ENCODE peak calls at places on chromosomes 12 and 14, in four cellular contexts. One of them, this sample, is unnamed.

GRCh38 chr12:43357141-43357540 is 194.9 kb downstream of the ADAMTS20 start:
- DNase-seq in IMR-90: no peak
- DNase-seq in heart left ventricle: no peak
- DNase-seq in Peyer's patch: no peak
- DNase-seq in this sample: no peak

GRCh38 chr14:31122098-31122611 is 85.4 kb downstream of the HECTD1 start:
- DNase-seq in heart left ventricle: no peak
- DNase-seq in IMR-90: peak; percentile 23
- DNase-seq in Peyer's patch: no peak
- DNase-seq in this sample: no peak

GRCh38 chr12:65845751-65846537 is 21.7 kb downstream of the HMGA2 start:
- DNase-seq in heart left ventricle: no peak
- DNase-seq in IMR-90: peak; percentile 36
- DNase-seq in Peyer's patch: no peak
- DNase-seq in this sample: no peak

GRCh38 chr12:121774968-121775474 is 18.5 kb downstream of the RHOF start:
- DNase-seq in Peyer's patch: no peak
- DNase-seq in heart left ventricle: no peak
- DNase-seq in IMR-90: no peak
- DNase-seq in this sample: no peak

GRCh38 chr14:64910847-64911495 is 3.3 kb upstream of the CHURC1 start:
- DNase-seq in Peyer's patch: no peak
- DNase-seq in heart left ventricle: no peak
- DNase-seq in IMR-90: peak; percentile 55
- DNase-seq in this sample: no peak

GRCh38 chr14:104155513-104155912 is 17.1 kb downstream of the KIF26A start:
- DNase-seq in heart left ventricle: peak; percentile 48
- DNase-seq in IMR-90: no peak
- DNase-seq in Peyer's patch: no peak
- DNase-seq in this sample: peak; percentile 31

GRCh38 chr12:7555752-7556151 is 52.2 kb upstream of the CD163 start:
- DNase-seq in heart left ventricle: no peak
- DNase-seq in Peyer's patch: no peak
- DNase-seq in IMR-90: peak; percentile 73
- DNase-seq in this sample: no peak

GRCh38 chr12:116186482-116187157 is 90.9 kb downstream of the MED13L start:
- DNase-seq in IMR-90: no peak
- DNase-seq in Peyer's patch: no peak
- DNase-seq in heart left ventricle: no peak
- DNase-seq in this sample: no peak

GRCh38 chr14:76514599-76514998 is 138.7 kb downstream of the ESRRB start:
- DNase-seq in heart left ventricle: no peak
- DNase-seq in IMR-90: peak; percentile 2
- DNase-seq in Peyer's patch: no peak
- DNase-seq in this sample: no peak

GRCh38 chr12:92068441-92068840 is 77.2 kb downstream of the BTG1 start:
- DNase-seq in heart left ventricle: no peak
- DNase-seq in Peyer's patch: no peak
- DNase-seq in IMR-90: no peak
- DNase-seq in this sample: no peak

GRCh38 chr14:36662258-36662542 is 540 bp downstream of the PAX9 start:
- DNase-seq in Peyer's patch: no peak
- DNase-seq in heart left ventricle: no peak
- DNase-seq in IMR-90: no peak
- DNase-seq in this sample: no peak

GRCh38 chr14:39395555-39396254 is 36.5 kb downstream of the FBXO33 start:
- DNase-seq in heart left ventricle: no peak
- DNase-seq in Peyer's patch: no peak
- DNase-seq in IMR-90: peak; percentile 39
- DNase-seq in this sample: no peak

GRCh38 chr12:93572712-93573551 is 457 bp downstream of the SOCS2 start:
- DNase-seq in Peyer's patch: no peak
- DNase-seq in IMR-90: peak; percentile 23
- DNase-seq in heart left ventricle: peak; percentile 46
- DNase-seq in this sample: no peak
- H3K27me3 ChIP-seq in Peyer's patch: no peaks in the 10 kb centered on the region
- H3K27me3 ChIP-seq in IMR-90: no peaks in the 10 kb centered on the region
- H3K27me3 ChIP-seq in heart left ventricle: no peaks in the 10 kb centered on the region
- H3K27me3 ChIP-seq in this sample: no peaks in the 10 kb centered on the region

GRCh38 chr12:131844140-131844539 is 15.9 kb downstream of the MMP17 start:
- DNase-seq in IMR-90: no peak
- DNase-seq in heart left ventricle: no peak
- DNase-seq in Peyer's patch: no peak
- DNase-seq in this sample: no peak
- TF ChIP-seq POLR2A in IMR-90: no peak
- TF ChIP-seq POLR2A in heart left ventricle: no peak
- TF ChIP-seq POLR2A in Peyer's patch: no peak
- TF ChIP-seq POLR2A in this sample: no peak

DNA sequence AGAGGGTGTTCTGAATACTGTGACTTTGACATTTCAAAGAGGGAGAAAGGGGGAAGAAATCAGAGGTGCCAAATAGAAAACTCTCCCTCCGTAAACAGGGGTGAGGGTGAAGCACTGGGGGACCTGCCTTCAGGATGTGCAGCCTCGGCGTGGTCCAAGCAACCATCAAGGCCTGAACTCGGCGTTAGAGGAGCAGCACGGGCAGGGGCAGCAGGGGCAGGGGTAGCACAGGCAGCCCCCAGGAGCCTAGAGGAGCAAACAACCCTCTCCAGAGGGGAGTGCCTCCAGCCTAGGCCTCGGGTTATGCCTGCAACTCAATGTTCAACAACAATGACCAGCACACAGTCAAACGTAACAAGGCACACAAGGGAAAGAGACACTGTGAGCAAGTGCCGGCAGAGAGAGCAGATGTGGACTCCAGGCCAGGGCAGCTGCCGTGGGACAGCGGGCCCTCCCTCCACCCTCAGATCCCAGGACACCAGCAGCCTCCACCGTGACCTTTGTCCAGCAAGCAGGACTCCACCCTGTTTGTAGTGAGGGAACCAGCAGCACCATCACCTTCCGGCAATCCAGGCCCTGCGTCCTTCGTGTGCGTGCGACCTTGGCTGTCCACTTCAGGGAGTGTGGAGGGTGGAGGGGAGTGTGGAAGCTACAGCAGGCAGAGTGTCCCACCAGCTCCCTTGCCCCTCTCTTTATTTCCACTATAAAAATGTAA is 18.0 kb downstream of the GALNT9 start:
- DNase-seq in Peyer's patch: no peak
- DNase-seq in heart left ventricle: no peak
- DNase-seq in IMR-90: no peak
- DNase-seq in this sample: no peak
- H3K27me3 ChIP-seq in Peyer's patch: no peaks in the 10 kb centered on the region
- H3K27me3 ChIP-seq in heart left ventricle: no peaks in the 10 kb centered on the region
- H3K27me3 ChIP-seq in IMR-90: no peaks in the 10 kb centered on the region
- H3K27me3 ChIP-seq in this sample: no peaks in the 10 kb centered on the region

GRCh38 chr12:54392485-54393349 is 8.2 kb upstream of the ZNF385A start:
- DNase-seq in IMR-90: no peak
- DNase-seq in heart left ventricle: no peak
- DNase-seq in Peyer's patch: no peak
- DNase-seq in this sample: no peak
- TF ChIP-seq POLR2A in IMR-90: no peak
- TF ChIP-seq POLR2A in heart left ventricle: no peak
- TF ChIP-seq POLR2A in Peyer's patch: no peak
- TF ChIP-seq POLR2A in this sample: no peak

GRCh38 chr12:54424232-54424631 is 5.2 kb upstream of the ITGA5 start:
- DNase-seq in heart left ventricle: no peak
- DNase-seq in Peyer's patch: no peak
- DNase-seq in IMR-90: no peak
- DNase-seq in this sample: no peak

GRCh38 chr12:54421175-54421872 is 2.3 kb upstream of the ITGA5 start:
- DNase-seq in IMR-90: peak; percentile 36
- DNase-seq in Peyer's patch: no peak
- DNase-seq in heart left ventricle: peak; percentile 81
- DNase-seq in this sample: peak; percentile 95

GRCh38 chr12:54420766-54421144 is 1.7 kb upstream of the ITGA5 start:
- DNase-seq in Peyer's patch: no peak
- DNase-seq in heart left ventricle: peak; percentile 45
- DNase-seq in IMR-90: no peak
- DNase-seq in this sample: peak; percentile 77

GRCh38 chr12:54419088-54419887 is at the start of gene ITGA5:
- DNase-seq in IMR-90: peak; percentile 69
- DNase-seq in heart left ventricle: peak; percentile 90
- DNase-seq in Peyer's patch: peak; percentile 48
- DNase-seq in this sample: peak; percentile 90

DNA sequence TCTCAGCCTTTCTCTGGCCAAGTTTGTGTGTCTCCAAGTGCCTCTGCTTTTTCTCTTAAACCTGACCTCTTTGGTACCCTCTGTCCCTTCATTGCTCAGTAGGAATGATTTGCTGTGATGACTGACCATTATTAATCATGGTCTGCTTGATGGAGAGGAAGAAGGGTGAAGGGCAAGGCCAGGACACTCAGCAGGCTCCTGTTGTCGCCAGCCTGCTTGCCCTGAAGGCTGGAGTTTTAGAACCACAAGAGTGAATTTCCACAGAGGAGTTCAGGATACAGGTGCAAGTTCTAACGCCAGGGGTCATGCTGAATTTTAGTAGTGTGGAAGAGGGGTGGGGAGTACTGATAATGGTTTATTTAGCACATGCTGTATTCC is 2.8 kb upstream of the ITGA5 start:
- DNase-seq in heart left ventricle: no peak
- DNase-seq in IMR-90: no peak
- DNase-seq in Peyer's patch: no peak
- DNase-seq in this sample: no peak
- H3K27me3 ChIP-seq in heart left ventricle: no peaks in the 10 kb centered on the region
- H3K27me3 ChIP-seq in IMR-90: no peaks in the 10 kb centered on the region
- H3K27me3 ChIP-seq in Peyer's patch: no peaks in the 10 kb centered on the region
- H3K27me3 ChIP-seq in this sample: no peaks in the 10 kb centered on the region

This sample was measured in uterus.